ENCODE peak calls at places on chromosome 11, in nine cellular contexts. One of them, this sample, is unnamed.

GRCh38 chr11:128790200-128790599 is 76.9 kb downstream of the KCNJ1 start:
- DNase-seq in iPS-NIHi11: no peak
- DNase-seq in Right ventricle myocardium superior: peak
- DNase-seq in germinal center: no peak
- DNase-seq in AG10803: peak
- DNase-seq in IMR-90: peak
- DNase-seq in NCI-H1930: no peak
- DNase-seq in NCI-H1105: no peak
- DNase-seq in upper lobe of right lung: no peak
- DNase-seq in this sample: peak

GRCh38 chr11:20544536-20545237 is 54.7 kb upstream of the SLC6A5 start:
- DNase-seq in iPS-NIHi11: peak
- DNase-seq in upper lobe of right lung: no peak
- DNase-seq in IMR-90: no peak
- DNase-seq in NCI-H1105: no peak
- DNase-seq in AG10803: no peak
- DNase-seq in Right ventricle myocardium superior: no peak
- DNase-seq in germinal center: no peak
- DNase-seq in NCI-H1930: no peak
- DNase-seq in this sample: no peak

GRCh38 chr11:70191495-70192140 is 11.5 kb upstream of the FADD start:
- DNase-seq in germinal center: peak
- DNase-seq in iPS-NIHi11: peak
- DNase-seq in Right ventricle myocardium superior: peak
- DNase-seq in AG10803: peak
- DNase-seq in upper lobe of right lung: peak
- DNase-seq in NCI-H1105: peak
- DNase-seq in IMR-90: peak
- DNase-seq in NCI-H1930: no peak
- DNase-seq in this sample: peak

GRCh38 chr11:118894192-118894591 is 10.5 kb downstream of the CXCR5 start:
- DNase-seq in iPS-NIHi11: no peak
- DNase-seq in upper lobe of right lung: no peak
- DNase-seq in NCI-H1105: no peak
- DNase-seq in germinal center: no peak
- DNase-seq in Right ventricle myocardium superior: no peak
- DNase-seq in IMR-90: no peak
- DNase-seq in NCI-H1930: no peak
- DNase-seq in AG10803: no peak
- DNase-seq in this sample: no peak

GRCh38 chr11:122791411-122791810 is 46.9 kb upstream of the CRTAM start:
- DNase-seq in iPS-NIHi11: no peak
- DNase-seq in Right ventricle myocardium superior: no peak
- DNase-seq in IMR-90: peak
- DNase-seq in NCI-H1105: no peak
- DNase-seq in germinal center: no peak
- DNase-seq in upper lobe of right lung: no peak
- DNase-seq in NCI-H1930: no peak
- DNase-seq in AG10803: no peak
- DNase-seq in this sample: peak

GRCh38 chr11:19100885-19101284 is 16.1 kb upstream of the ZDHHC13 start:
- DNase-seq in IMR-90: no peak
- DNase-seq in NCI-H1930: no peak
- DNase-seq in iPS-NIHi11: no peak
- DNase-seq in upper lobe of right lung: no peak
- DNase-seq in AG10803: no peak
- DNase-seq in NCI-H1105: no peak
- DNase-seq in germinal center: no peak
- DNase-seq in Right ventricle myocardium superior: no peak
- DNase-seq in this sample: no peak

GRCh38 chr11:15842345-15842744 is 514.0 kb downstream of the SOX6 start:
- DNase-seq in germinal center: no peak
- DNase-seq in IMR-90: no peak
- DNase-seq in NCI-H1105: no peak
- DNase-seq in AG10803: no peak
- DNase-seq in NCI-H1930: no peak
- DNase-seq in upper lobe of right lung: no peak
- DNase-seq in Right ventricle myocardium superior: no peak
- DNase-seq in iPS-NIHi11: no peak
- DNase-seq in this sample: no peak

GRCh38 chr11:68076371-68077042 is 37.7 kb downstream of the TCIRG1 start:
- DNase-seq in IMR-90: no peak
- DNase-seq in AG10803: no peak
- DNase-seq in Right ventricle myocardium superior: no peak
- DNase-seq in upper lobe of right lung: no peak
- DNase-seq in NCI-H1930: no peak
- DNase-seq in germinal center: no peak
- DNase-seq in iPS-NIHi11: no peak
- DNase-seq in NCI-H1105: no peak
- DNase-seq in this sample: no peak

GRCh38 chr11:75347781-75348613 is 3.5 kb downstream of the ARRB1 start:
- DNase-seq in IMR-90: peak
- DNase-seq in germinal center: no peak
- DNase-seq in iPS-NIHi11: no peak
- DNase-seq in NCI-H1105: no peak
- DNase-seq in NCI-H1930: no peak
- DNase-seq in upper lobe of right lung: no peak
- DNase-seq in Right ventricle myocardium superior: peak
- DNase-seq in AG10803: peak
- DNase-seq in this sample: peak

GRCh38 chr11:15710593-15711260 is 596.0 kb downstream of the INSC start:
- DNase-seq in iPS-NIHi11: no peak
- DNase-seq in NCI-H1105: no peak
- DNase-seq in germinal center: no peak
- DNase-seq in IMR-90: no peak
- DNase-seq in AG10803: no peak
- DNase-seq in NCI-H1930: no peak
- DNase-seq in Right ventricle myocardium superior: no peak
- DNase-seq in upper lobe of right lung: no peak
- DNase-seq in this sample: no peak

GRCh38 chr11:70517203-70517602 is 118.9 kb downstream of the CTTN start:
- DNase-seq in germinal center: no peak
- DNase-seq in NCI-H1105: no peak
- DNase-seq in Right ventricle myocardium superior: peak
- DNase-seq in NCI-H1930: no peak
- DNase-seq in AG10803: no peak
- DNase-seq in upper lobe of right lung: no peak
- DNase-seq in IMR-90: no peak
- DNase-seq in iPS-NIHi11: no peak
- DNase-seq in this sample: no peak

GRCh38 chr11:749731-750130 is 2.5 kb downstream of the TALDO1 start:
- DNase-seq in NCI-H1105: no peak
- DNase-seq in germinal center: no peak
- DNase-seq in Right ventricle myocardium superior: no peak
- DNase-seq in IMR-90: no peak
- DNase-seq in upper lobe of right lung: peak
- DNase-seq in AG10803: no peak
- DNase-seq in NCI-H1930: no peak
- DNase-seq in iPS-NIHi11: no peak
- DNase-seq in this sample: no peak

GRCh38 chr11:8934735-8935478 is 2.2 kb upstream of the C11orf16 start:
- DNase-seq in NCI-H1930: no peak
- DNase-seq in IMR-90: peak
- DNase-seq in germinal center: no peak
- DNase-seq in upper lobe of right lung: no peak
- DNase-seq in AG10803: peak
- DNase-seq in iPS-NIHi11: no peak
- DNase-seq in NCI-H1105: no peak
- DNase-seq in Right ventricle myocardium superior: no peak
- DNase-seq in this sample: peak

GRCh38 chr11:123135863-123136446 is 59.1 kb downstream of the CLMP start:
- DNase-seq in NCI-H1105: no peak
- DNase-seq in Right ventricle myocardium superior: no peak
- DNase-seq in NCI-H1930: no peak
- DNase-seq in AG10803: no peak
- DNase-seq in iPS-NIHi11: no peak
- DNase-seq in IMR-90: no peak
- DNase-seq in upper lobe of right lung: no peak
- DNase-seq in germinal center: no peak
- DNase-seq in this sample: no peak